ENCODE peak calls at places on chromosomes 11 and 22, in nine cellular contexts. H, A, V, T, W, F, L, O and X are unnamed samples.

GRCh38 chr11:76410771-76411423 is 29.8 kb downstream of the GVQW3 start:
- DNase-seq in H (no peak), A (no peak), V (no peak), T (no peak), W (no peak), F (no peak), L (no peak), O (no peak), X (no peak)

GRCh38 chr11:14529933-14530332 is 9.7 kb upstream of the PSMA1 start:
- DNase-seq in H (no peak), A (no peak), V (no peak), T (no peak), W (no peak), F (no peak), L (no peak), O (peak), X (no peak)

GRCh38 chr11:23370580-23371275 is 510.5 kb upstream of the CCDC179 start:
- DNase-seq in H (no peak), A (peak), V (peak), T (no peak), W (no peak), F (no peak), L (no peak), O (peak), X (no peak)

GRCh38 chr11:79427126-79427525 is 13.7 kb downstream of the TENM4 start:
- DNase-seq in H (no peak), A (no peak), V (no peak), T (no peak), W (no peak), F (no peak), L (no peak), O (no peak), X (no peak)

GRCh38 chr11:85699957-85700741 is 14.2 kb upstream of the CCDC89 start:
- DNase-seq in H (no peak), A (no peak), V (no peak), T (no peak), W (no peak), F (no peak), L (no peak), O (no peak), X (no peak)

GRCh38 chr11:32312865-32313403 is 122.4 kb downstream of the WT1 start:
- DNase-seq in H (no peak), A (peak), V (peak), T (no peak), W (no peak), F (no peak), L (no peak), O (peak), X (no peak)

GRCh38 chr11:49499117-49499516 is 290.7 kb upstream of the FOLH1 start:
- DNase-seq in H (no peak), A (no peak), V (no peak), T (no peak), W (no peak), F (no peak), L (no peak), O (no peak), X (no peak)

GRCh38 chr22:42227435-42227834 is 43.0 kb downstream of the TCF20 start:
- DNase-seq in H (no peak), A (no peak), V (no peak), T (no peak), W (no peak), F (peak), L (no peak), O (no peak), X (no peak)

GRCh38 chr11:95175969-95176368 is 55.0 kb downstream of the SESN3 start:
- DNase-seq in H (no peak), A (no peak), V (no peak), T (no peak), W (no peak), F (no peak), L (no peak), O (no peak), X (no peak)

GRCh38 chr11:11584937-11585336 is 36.9 kb downstream of the GALNT18 start:
- DNase-seq in H (no peak), A (no peak), V (no peak), T (no peak), W (no peak), F (no peak), L (no peak), O (peak), X (no peak)

GRCh38 chr22:23217171-23218052 is 37.1 kb downstream of the BCR start:
- DNase-seq in H (no peak), A (no peak), V (no peak), T (no peak), W (no peak), F (no peak), L (peak), O (no peak), X (no peak)

GRCh38 chr11:17508306-17508705 is 31.7 kb upstream of the ABCC8 start:
- DNase-seq in H (no peak), A (no peak), V (no peak), T (no peak), W (no peak), F (no peak), L (no peak), O (no peak), X (no peak)

GRCh38 chr22:40975346-40975745 is 24.2 kb downstream of the RBX1 start:
- DNase-seq in H (no peak), A (no peak), V (no peak), T (no peak), W (no peak), F (no peak), L (no peak), O (no peak), X (no peak)

GRCh38 chr11:73473252-73473651 is 97.1 kb downstream of the RELT start:
- DNase-seq in H (no peak), A (no peak), V (no peak), T (no peak), W (no peak), F (no peak), L (no peak), O (no peak), X (no peak)

GRCh38 chr11:72812968-72813739 is 1.1 kb upstream of the ATG16L2 start:
- DNase-seq in H (peak), A (peak), V (peak), T (peak), W (no peak), F (no peak), L (no peak), O (peak), X (peak)

GRCh38 chr11:35066029-35066428 is 72.9 kb upstream of the CD44 start:
- DNase-seq in H (no peak), A (no peak), V (no peak), T (no peak), W (no peak), F (no peak), L (no peak), O (no peak), X (no peak)

GRCh38 chr11:60305906-60306619 is 21.0 kb upstream of the MS4A6E start:
- DNase-seq in H (no peak), A (peak), V (peak), T (no peak), W (no peak), F (no peak), L (no peak), O (peak), X (no peak)

GRCh38 chr11:16912607-16913006 is 101.6 kb downstream of the PLEKHA7 start:
- DNase-seq in H (no peak), A (no peak), V (no peak), T (peak), W (peak), F (no peak), L (no peak), O (peak), X (no peak)

GRCh38 chr22:38169116-38169515 is 12.5 kb downstream of the PLA2G6 start:
- DNase-seq in H (no peak), A (no peak), V (no peak), T (no peak), W (no peak), F (no peak), L (no peak), O (no peak), X (peak)

GRCh38 chr11:2328656-2329354 is 27.0 kb downstream of the TSPAN32 start:
- DNase-seq in H (no peak), A (peak), V (no peak), T (no peak), W (no peak), F (no peak), L (no peak), O (no peak), X (no peak)

GRCh38 chr11:119673389-119674336 is 55.3 kb downstream of the NECTIN1 start:
- DNase-seq in H (no peak), A (no peak), V (no peak), T (peak), W (no peak), F (no peak), L (no peak), O (no peak), X (no peak)

GRCh38 chr11:34970033-34970432 is 53.6 kb downstream of the PDHX start:
- DNase-seq in H (no peak), A (no peak), V (no peak), T (no peak), W (no peak), F (no peak), L (no peak), O (no peak), X (no peak)

GRCh38 chr11:67146516-67147226 is 27.6 kb downstream of the KDM2A start:
- DNase-seq in H (no peak), A (no peak), V (no peak), T (no peak), W (no peak), F (no peak), L (no peak), O (no peak), X (no peak)
- H3K27ac ChIP-seq in H (no peak), A (no peak), V (no peak), T (peak), W (no peak), F (no peak), L (no peak), O (peak), X (no peak)

GRCh38 chr22:47995718-47996117 is 1233.3 kb downstream of the TBC1D22A start:
- DNase-seq in H (no peak), A (no peak), V (no peak), T (no peak), W (no peak), F (no peak), L (no peak), O (no peak), X (no peak)

GRCh38 chr22:47987885-47988515 is 1225.5 kb downstream of the TBC1D22A start:
- DNase-seq in H (no peak), A (no peak), V (no peak), T (no peak), W (no peak), F (no peak), L (no peak), O (no peak), X (no peak)

GRCh38 chr22:47994899-47995573 is 1232.6 kb downstream of the TBC1D22A start:
- DNase-seq in H (no peak), A (no peak), V (no peak), T (no peak), W (no peak), F (no peak), L (no peak), O (no peak), X (no peak)

GRCh38 chr22:47994045-47994444 is 1231.6 kb downstream of the TBC1D22A start:
- DNase-seq in H (no peak), A (no peak), V (no peak), T (no peak), W (no peak), F (no peak), L (no peak), O (no peak), X (no peak)

DNA sequence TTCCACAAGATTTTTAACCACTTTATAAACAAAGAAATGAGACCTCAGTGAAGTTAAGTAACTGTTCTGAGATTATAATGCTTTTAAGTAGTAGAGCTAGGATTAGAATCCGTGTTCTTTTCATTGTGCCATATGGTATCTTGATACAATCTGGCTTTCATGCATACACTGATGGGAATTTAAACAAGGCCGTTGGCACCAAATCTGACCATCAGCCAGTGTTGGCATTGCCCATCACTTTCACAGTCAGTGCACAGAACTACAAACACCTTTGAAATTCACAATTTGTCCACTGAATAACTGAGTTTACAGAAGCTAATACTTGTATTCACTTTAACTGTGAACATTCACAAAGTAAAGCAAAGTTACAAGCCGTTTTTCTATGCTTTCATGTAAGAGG is 1228.0 kb downstream of the TBC1D22A start:
- DNase-seq in H (no peak), A (no peak), V (no peak), T (no peak), W (no peak), F (no peak), L (no peak), O (no peak), X (no peak)
- TF ChIP-seq CTCF in H (no peak), A (no peak), V (no peak), T (no peak), W (no peak), F (no peak), L (no peak), O (no peak), X (no peak)

DNA sequence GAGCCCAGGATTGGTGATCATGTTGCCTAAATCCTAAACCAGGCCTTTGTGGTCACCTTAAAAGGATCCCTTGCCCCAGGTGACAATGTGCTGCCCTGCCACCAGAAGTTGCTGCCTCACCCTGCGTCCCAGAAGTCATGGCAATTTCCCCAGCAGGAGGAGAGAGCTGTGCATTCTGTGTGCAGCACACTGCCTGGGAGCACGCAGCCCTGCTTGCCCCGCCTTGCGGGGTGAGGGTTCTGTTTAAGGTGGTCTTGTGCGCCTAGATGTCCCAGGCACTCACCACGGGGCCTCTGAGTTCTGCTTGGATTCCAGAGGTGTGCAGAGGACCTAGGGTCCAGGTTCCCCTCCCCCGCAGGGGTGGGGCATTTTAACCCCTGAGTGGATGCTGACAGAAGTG is 95.0 kb downstream of the GRAMD1B start:
- DNase-seq in H (no peak), A (no peak), V (no peak), T (no peak), W (no peak), F (no peak), L (no peak), O (no peak), X (no peak)
- H3K4me3 ChIP-seq in H (no peak), A (no peak), V (no peak), T (no peak), W (no peak), F (no peak), L (no peak), O (no peak), X (peak)

DNA sequence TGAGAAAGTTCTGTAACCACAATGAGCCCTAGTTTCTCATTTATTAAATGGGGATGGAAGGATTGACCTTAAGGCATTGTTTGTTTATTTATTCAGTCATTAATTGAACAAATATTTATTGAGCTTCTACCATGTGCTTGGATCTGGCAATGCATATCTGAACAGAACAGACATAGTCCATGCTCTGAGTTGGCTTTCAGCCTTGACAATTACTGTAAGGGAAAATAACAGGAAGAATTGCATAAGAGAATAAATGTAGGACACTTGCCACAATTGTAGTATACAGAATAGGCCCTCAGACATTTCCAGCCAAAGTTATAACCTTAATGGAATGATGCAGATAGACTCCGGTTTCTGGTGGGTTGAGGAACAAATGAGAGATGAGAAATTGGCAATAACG is 160.5 kb upstream of the TTC12 start:
- DNase-seq in H (no peak), A (no peak), V (no peak), T (no peak), W (no peak), F (no peak), L (no peak), O (no peak), X (no peak)
- H3K27ac ChIP-seq in H (no peak), A (no peak), V (no peak), T (no peak), W (no peak), F (no peak), L (no peak), O (no peak), X (no peak)

DNA sequence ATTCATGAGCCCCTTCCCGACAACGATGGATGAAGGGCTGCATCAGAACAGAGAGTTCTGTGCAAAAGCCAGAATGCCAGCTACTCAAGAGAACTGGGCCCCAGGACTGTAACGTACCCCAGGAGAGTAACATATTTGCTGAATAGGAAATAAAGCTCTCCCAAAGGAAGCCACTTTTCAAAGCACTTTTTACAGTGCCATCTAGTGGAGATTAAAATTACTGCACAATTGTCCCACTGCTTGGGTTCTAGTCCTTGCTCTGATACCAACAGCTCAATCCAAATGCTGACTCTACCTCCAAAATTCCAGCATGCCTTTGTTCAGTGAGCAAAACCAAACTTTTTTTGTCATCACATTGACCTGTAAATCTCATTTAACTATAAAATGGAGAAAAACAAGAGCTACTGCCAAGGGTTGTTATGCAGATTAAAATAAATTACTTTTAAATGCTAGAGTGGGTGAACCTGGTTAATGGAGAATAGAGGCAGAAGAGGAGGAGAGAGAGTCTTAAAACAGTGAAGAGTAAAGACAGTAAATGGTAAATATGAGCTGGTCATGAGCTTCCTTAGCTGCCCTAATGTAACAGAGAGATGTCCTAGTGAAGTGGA is 87.6 kb upstream of the FSHB start:
- DNase-seq in H (no peak), A (peak), V (peak), T (no peak), W (no peak), F (no peak), L (no peak), O (peak), X (no peak)
- TF ChIP-seq CTCF in H (peak), A (peak), V (peak), T (peak), W (peak), F (peak), L (peak), O (peak), X (peak)

GRCh38 chr11:92638678-92639077 is 330.8 kb upstream of the MTNR1B start:
- DNase-seq in H (no peak), A (no peak), V (no peak), T (no peak), W (no peak), F (no peak), L (no peak), O (no peak), X (no peak)
- H3K4me3 ChIP-seq in H (no peak), A (no peak), V (no peak), T (no peak), W (no peak), F (no peak), L (no peak), O (no peak), X (no peak)

GRCh38 chr11:46618789-46619188 is 1.4 kb downstream of the ATG13 start:
- DNase-seq in H (no peak), A (no peak), V (no peak), T (peak), W (no peak), F (no peak), L (no peak), O (no peak), X (no peak)
- H3K27ac ChIP-seq in H (no peak), A (no peak), V (peak), T (peak), W (no peak), F (no peak), L (no peak), O (no peak), X (no peak)

GRCh38 chr11:65181569-65182257 is at the start of gene CAPN1:
- DNase-seq in H (peak), A (peak), V (peak), T (peak), W (peak), F (peak), L (peak), O (peak), X (peak)
- TF ChIP-seq CTCF in H (no peak), A (no peak), V (no peak), T (no peak), W (no peak), F (no peak), L (no peak), O (no peak), X (no peak)

GRCh38 chr22:18110944-18111758 is 542 bp downstream of the TUBA8 start:
- DNase-seq in H (no peak), A (peak), V (no peak), T (no peak), W (no peak), F (no peak), L (no peak), O (no peak), X (no peak)
- H3K4me3 ChIP-seq in H (peak), A (peak), V (no peak), T (peak), W (peak), F (peak), L (peak), O (peak), X (peak)

GRCh38 chr11:9494316-9494715 is 33.5 kb downstream of the ZNF143 start:
- DNase-seq in H (no peak), A (no peak), V (no peak), T (no peak), W (no peak), F (no peak), L (no peak), O (no peak), X (no peak)

GRCh38 chr11:9490376-9490775 is 29.6 kb downstream of the ZNF143 start:
- DNase-seq in H (no peak), A (no peak), V (no peak), T (no peak), W (no peak), F (no peak), L (no peak), O (no peak), X (no peak)

GRCh38 chr11:9493492-9493891 is 32.7 kb downstream of the ZNF143 start:
- DNase-seq in H (no peak), A (no peak), V (no peak), T (no peak), W (no peak), F (no peak), L (no peak), O (no peak), X (no peak)

DNA sequence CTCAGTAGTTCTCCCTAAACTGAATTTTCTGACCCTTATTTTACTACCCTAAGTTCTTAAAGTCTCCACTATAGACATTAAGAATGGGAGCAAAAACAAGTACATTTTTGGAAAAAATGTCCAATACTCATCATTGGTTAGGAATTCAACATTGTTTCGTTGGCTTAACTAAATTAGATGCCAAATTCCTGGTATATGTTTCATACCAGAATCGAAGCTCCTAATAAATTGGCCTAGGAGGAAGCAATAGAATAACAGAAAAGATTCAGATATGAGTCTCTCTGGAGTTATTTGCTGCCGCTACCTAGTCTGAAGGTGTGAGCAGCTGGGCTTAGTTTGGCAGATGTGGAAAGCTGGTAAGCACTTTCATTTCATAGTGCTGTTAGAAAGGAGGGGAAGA is 28.6 kb downstream of the ZNF143 start:
- DNase-seq in H (no peak), A (no peak), V (peak), T (no peak), W (no peak), F (no peak), L (no peak), O (peak), X (no peak)
- H3K27ac ChIP-seq in H (no peak), A (no peak), V (no peak), T (no peak), W (no peak), F (no peak), L (no peak), O (no peak), X (peak)